ENCODE peak calls at places on chromosomes 5 and 9, in four cellular contexts. One of them, this sample, is unnamed.

GRCh38 chr5:91178461-91178860 is 204.7 kb downstream of the ARRDC3 start:
- DNase-seq in bronchial epithelial cell: no peak
- DNase-seq in A673: peak
- DNase-seq in CD4-positive, alpha-beta T cell: no peak
- DNase-seq in this sample: no peak

GRCh38 chr9:108316633-108317032 is 539.2 kb downstream of the ACTL7B start:
- DNase-seq in bronchial epithelial cell: peak
- DNase-seq in CD4-positive, alpha-beta T cell: no peak
- DNase-seq in A673: no peak
- DNase-seq in this sample: no peak

GRCh38 chr5:178069909-178070308 is 43.4 kb upstream of the N4BP3 start:
- DNase-seq in CD4-positive, alpha-beta T cell: no peak
- DNase-seq in A673: peak
- DNase-seq in bronchial epithelial cell: peak
- DNase-seq in this sample: no peak

GRCh38 chr9:108207611-108208051 is 648.2 kb downstream of the ACTL7B start:
- DNase-seq in CD4-positive, alpha-beta T cell: no peak
- DNase-seq in A673: no peak
- DNase-seq in bronchial epithelial cell: no peak
- DNase-seq in this sample: no peak

GRCh38 chr5:1208743-1209551 is 7.6 kb downstream of the SLC6A19 start:
- DNase-seq in CD4-positive, alpha-beta T cell: no peak
- DNase-seq in A673: no peak
- DNase-seq in bronchial epithelial cell: no peak
- DNase-seq in this sample: no peak

GRCh38 chr5:174834081-174834480 is 109.7 kb downstream of the MSX2 start:
- DNase-seq in A673: no peak
- DNase-seq in bronchial epithelial cell: no peak
- DNase-seq in CD4-positive, alpha-beta T cell: no peak
- DNase-seq in this sample: no peak

GRCh38 chr5:124973613-124974130 is 227.2 kb upstream of the ZNF608 start:
- DNase-seq in CD4-positive, alpha-beta T cell: no peak
- DNase-seq in bronchial epithelial cell: no peak
- DNase-seq in A673: no peak
- DNase-seq in this sample: no peak

GRCh38 chr5:168261212-168261575 is 30.3 kb upstream of the WWC1 start:
- DNase-seq in CD4-positive, alpha-beta T cell: no peak
- DNase-seq in bronchial epithelial cell: no peak
- DNase-seq in A673: no peak
- DNase-seq in this sample: no peak

GRCh38 chr9:93033541-93033940 is 25.0 kb upstream of the SUSD3 start:
- DNase-seq in CD4-positive, alpha-beta T cell: no peak
- DNase-seq in A673: no peak
- DNase-seq in bronchial epithelial cell: no peak
- DNase-seq in this sample: no peak

GRCh38 chr5:156181656-156182055 is 145.3 kb upstream of the SGCD start:
- DNase-seq in bronchial epithelial cell: no peak
- DNase-seq in CD4-positive, alpha-beta T cell: no peak
- DNase-seq in A673: no peak
- DNase-seq in this sample: no peak

GRCh38 chr5:18003784-18004183 is 369.5 kb downstream of the TAF11L14 start:
- DNase-seq in bronchial epithelial cell: peak
- DNase-seq in CD4-positive, alpha-beta T cell: no peak
- DNase-seq in A673: no peak
- DNase-seq in this sample: peak

GRCh38 chr5:79464695-79465332 is 49.1 kb downstream of the HOMER1 start:
- DNase-seq in CD4-positive, alpha-beta T cell: no peak
- DNase-seq in A673: peak
- DNase-seq in bronchial epithelial cell: peak
- DNase-seq in this sample: peak

GRCh38 chr5:179137001-179137642 is 76.9 kb downstream of the ZNF354C start:
- DNase-seq in A673: no peak
- DNase-seq in bronchial epithelial cell: no peak
- DNase-seq in CD4-positive, alpha-beta T cell: no peak
- DNase-seq in this sample: no peak

GRCh38 chr9:106958955-106959657 is 96.1 kb downstream of the ZNF462 start:
- DNase-seq in CD4-positive, alpha-beta T cell: no peak
- DNase-seq in A673: no peak
- DNase-seq in bronchial epithelial cell: peak
- DNase-seq in this sample: peak

GRCh38 chr5:39780341-39780740 is 355.6 kb upstream of the DAB2 start:
- DNase-seq in CD4-positive, alpha-beta T cell: no peak
- DNase-seq in bronchial epithelial cell: no peak
- DNase-seq in A673: no peak
- DNase-seq in this sample: no peak

GRCh38 chr9:126661521-126662251 is 48.0 kb downstream of the LMX1B start:
- DNase-seq in bronchial epithelial cell: peak
- DNase-seq in CD4-positive, alpha-beta T cell: no peak
- DNase-seq in A673: peak
- DNase-seq in this sample: peak

GRCh38 chr5:62585306-62585705 is 6.7 kb downstream of the LRRC70 start:
- DNase-seq in bronchial epithelial cell: no peak
- DNase-seq in CD4-positive, alpha-beta T cell: no peak
- DNase-seq in A673: no peak
- DNase-seq in this sample: no peak

GRCh38 chr5:177362871-177363507 is 5.3 kb downstream of the RGS14 start:
- DNase-seq in A673: peak
- DNase-seq in CD4-positive, alpha-beta T cell: peak
- DNase-seq in bronchial epithelial cell: peak
- DNase-seq in this sample: peak

GRCh38 chr9:93091056-93091452 is 5.0 kb upstream of the CARD19 start:
- DNase-seq in A673: no peak
- DNase-seq in bronchial epithelial cell: no peak
- DNase-seq in CD4-positive, alpha-beta T cell: no peak
- DNase-seq in this sample: no peak

GRCh38 chr5:29469581-29469980 is 1723.9 kb upstream of the CDH6 start:
- DNase-seq in bronchial epithelial cell: no peak
- DNase-seq in A673: no peak
- DNase-seq in CD4-positive, alpha-beta T cell: no peak
- DNase-seq in this sample: no peak
- TF ChIP-seq CTCF in bronchial epithelial cell: no peak
- TF ChIP-seq CTCF in A673: no peak
- TF ChIP-seq CTCF in CD4-positive, alpha-beta T cell: no peak
- TF ChIP-seq CTCF in this sample: no peak

GRCh38 chr9:100411472-100412270 is 15.3 kb upstream of the MSANTD3 start:
- DNase-seq in bronchial epithelial cell: peak
- DNase-seq in CD4-positive, alpha-beta T cell: peak
- DNase-seq in A673: peak
- DNase-seq in this sample: peak
- TF ChIP-seq CTCF in bronchial epithelial cell: no peak
- TF ChIP-seq CTCF in CD4-positive, alpha-beta T cell: no peak
- TF ChIP-seq CTCF in A673: no peak
- TF ChIP-seq CTCF in this sample: no peak

DNA sequence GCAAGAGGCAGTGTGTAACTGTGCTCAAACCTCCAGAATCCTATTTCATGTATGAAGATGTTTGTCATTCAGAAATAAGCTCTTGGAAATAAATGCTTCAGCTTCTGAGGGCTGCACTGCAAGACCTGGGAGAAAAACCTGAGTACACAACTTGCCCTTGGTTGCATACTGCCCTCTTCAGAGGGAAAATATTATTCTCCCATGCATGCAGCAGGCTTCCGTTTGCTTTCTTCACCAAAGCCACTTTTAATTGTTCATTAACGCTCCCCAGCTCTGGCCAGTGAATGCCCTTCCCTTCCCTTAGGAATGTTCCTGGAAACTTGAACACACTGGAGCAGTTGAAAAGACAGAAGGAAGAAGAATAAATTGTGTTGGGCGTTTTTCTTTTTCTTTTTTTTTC is 2.5 kb upstream of the WHRN start:
- DNase-seq in CD4-positive, alpha-beta T cell: no peak
- DNase-seq in A673: peak
- DNase-seq in bronchial epithelial cell: peak
- DNase-seq in this sample: no peak
- TF ChIP-seq CTCF in CD4-positive, alpha-beta T cell: peak
- TF ChIP-seq CTCF in A673: peak
- TF ChIP-seq CTCF in bronchial epithelial cell: peak
- TF ChIP-seq CTCF in this sample: peak

DNA sequence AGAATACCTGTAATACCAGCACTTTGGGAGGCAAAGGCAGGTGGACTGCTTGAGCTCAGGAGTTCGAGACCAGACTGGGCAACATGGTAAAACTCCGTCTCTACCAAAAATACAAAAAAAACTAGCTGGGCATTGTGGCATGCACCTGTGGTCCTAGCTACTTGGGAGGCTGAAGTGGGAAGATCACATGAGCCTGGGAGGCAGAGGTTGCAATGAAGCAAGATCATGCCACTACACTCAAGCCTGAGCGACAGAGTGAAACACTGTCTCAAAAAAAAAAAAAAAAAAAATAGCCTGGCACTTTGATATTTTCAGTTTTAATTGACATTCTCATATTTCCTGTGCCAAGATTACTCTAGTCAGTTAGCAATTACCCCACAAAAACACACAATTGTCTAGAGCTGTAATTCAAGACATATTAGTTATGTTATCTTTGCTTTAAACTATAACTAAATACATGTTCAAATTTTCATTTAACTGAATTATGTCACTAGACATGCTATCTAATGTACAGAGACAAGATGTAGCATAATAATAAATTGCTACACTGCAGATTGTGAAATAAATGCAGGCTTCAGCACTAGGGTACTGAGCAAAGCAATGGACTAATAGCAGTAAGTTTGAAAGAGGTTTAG is 378.2 kb upstream of the GRAMD2B start:
- DNase-seq in A673: no peak
- DNase-seq in CD4-positive, alpha-beta T cell: no peak
- DNase-seq in bronchial epithelial cell: no peak
- DNase-seq in this sample: no peak
- TF ChIP-seq CTCF in A673: no peak
- TF ChIP-seq CTCF in CD4-positive, alpha-beta T cell: no peak
- TF ChIP-seq CTCF in bronchial epithelial cell: no peak
- TF ChIP-seq CTCF in this sample: no peak

GRCh38 chr5:103259705-103260355 is 1.3 kb downstream of the MACIR start:
- DNase-seq in A673: peak
- DNase-seq in CD4-positive, alpha-beta T cell: no peak
- DNase-seq in bronchial epithelial cell: peak
- DNase-seq in this sample: peak

GRCh38 chr5:103256178-103256577 is 2.4 kb upstream of the MACIR start:
- DNase-seq in bronchial epithelial cell: no peak
- DNase-seq in A673: no peak
- DNase-seq in CD4-positive, alpha-beta T cell: no peak
- DNase-seq in this sample: no peak

GRCh38 chr5:103258957-103259704 is 568 bp downstream of the MACIR start:
- DNase-seq in A673: peak
- DNase-seq in CD4-positive, alpha-beta T cell: peak
- DNase-seq in bronchial epithelial cell: peak
- DNase-seq in this sample: peak

GRCh38 chr5:103260951-103261350 is 2.4 kb downstream of the MACIR start:
- DNase-seq in CD4-positive, alpha-beta T cell: no peak
- DNase-seq in bronchial epithelial cell: no peak
- DNase-seq in A673: no peak
- DNase-seq in this sample: no peak

GRCh38 chr5:103258368-103258956 is at the start of gene MACIR:
- DNase-seq in bronchial epithelial cell: peak
- DNase-seq in A673: peak
- DNase-seq in CD4-positive, alpha-beta T cell: peak
- DNase-seq in this sample: peak
- TF ChIP-seq CTCF in bronchial epithelial cell: no peak
- TF ChIP-seq CTCF in A673: peak
- TF ChIP-seq CTCF in CD4-positive, alpha-beta T cell: no peak
- TF ChIP-seq CTCF in this sample: no peak

GRCh38 chr9:32526707-32527048 is 682 bp upstream of the RIGI start:
- DNase-seq in bronchial epithelial cell: no peak
- DNase-seq in CD4-positive, alpha-beta T cell: no peak
- DNase-seq in A673: no peak
- DNase-seq in this sample: no peak
- TF ChIP-seq CTCF in bronchial epithelial cell: no peak
- TF ChIP-seq CTCF in CD4-positive, alpha-beta T cell: no peak
- TF ChIP-seq CTCF in A673: no peak
- TF ChIP-seq CTCF in this sample: no peak

GRCh38 chr5:2657151-2657550 is 94.3 kb downstream of the IRX2 start:
- DNase-seq in A673: no peak
- DNase-seq in bronchial epithelial cell: no peak
- DNase-seq in CD4-positive, alpha-beta T cell: no peak
- DNase-seq in this sample: no peak

GRCh38 chr5:2660305-2660704 is 91.2 kb downstream of the IRX2 start:
- DNase-seq in CD4-positive, alpha-beta T cell: no peak
- DNase-seq in A673: no peak
- DNase-seq in bronchial epithelial cell: no peak
- DNase-seq in this sample: no peak

GRCh38 chr5:2656186-2656585 is 95.3 kb downstream of the IRX2 start:
- DNase-seq in A673: no peak
- DNase-seq in bronchial epithelial cell: peak
- DNase-seq in CD4-positive, alpha-beta T cell: no peak
- DNase-seq in this sample: peak

GRCh38 chr5:2659071-2659470 is 92.4 kb downstream of the IRX2 start:
- DNase-seq in bronchial epithelial cell: no peak
- DNase-seq in CD4-positive, alpha-beta T cell: no peak
- DNase-seq in A673: no peak
- DNase-seq in this sample: peak

DNA sequence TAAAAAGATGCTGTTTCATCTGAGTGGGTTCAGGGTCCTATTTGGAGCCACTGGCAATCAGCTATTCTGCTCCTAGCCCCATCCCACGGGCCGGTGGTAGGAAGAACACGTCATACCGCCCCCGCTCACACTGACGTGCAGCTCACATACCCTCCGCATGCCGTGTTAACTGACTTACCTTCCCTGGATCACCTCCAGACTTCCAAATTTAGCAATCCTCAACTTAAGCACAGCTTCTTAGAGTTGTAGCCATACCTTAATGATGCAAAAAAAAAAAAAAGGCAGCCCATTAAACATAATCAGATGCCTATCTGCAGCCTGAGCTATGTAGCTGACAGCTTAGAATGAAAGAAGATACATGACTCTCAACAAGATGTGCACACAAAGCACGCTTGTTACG is 93.1 kb downstream of the IRX2 start:
- DNase-seq in A673: no peak
- DNase-seq in CD4-positive, alpha-beta T cell: no peak
- DNase-seq in bronchial epithelial cell: no peak
- DNase-seq in this sample: peak
- TF ChIP-seq CTCF in A673: no peak
- TF ChIP-seq CTCF in CD4-positive, alpha-beta T cell: no peak
- TF ChIP-seq CTCF in bronchial epithelial cell: no peak
- TF ChIP-seq CTCF in this sample: no peak

GRCh38 chr9:3569529-3569928 is 43.7 kb upstream of the RFX3 start:
- DNase-seq in A673: no peak
- DNase-seq in CD4-positive, alpha-beta T cell: no peak
- DNase-seq in bronchial epithelial cell: no peak
- DNase-seq in this sample: no peak
- TF ChIP-seq CTCF in A673: no peak
- TF ChIP-seq CTCF in CD4-positive, alpha-beta T cell: no peak
- TF ChIP-seq CTCF in bronchial epithelial cell: no peak
- TF ChIP-seq CTCF in this sample: no peak

This sample was measured in foreskin keratinocyte.